ENCODE peak calls at places on chromosomes 4 and X, in six cellular contexts. C, D, G, T, F and Q are unnamed samples.

GRCh38 chr4:87003266-87003665 is 68.5 kb downstream of the AFF1 start:
- DNase-seq in D (no peak), G (no peak), C (no peak), T (no peak), F (no peak), Q (no peak)

GRCh38 chr4:8255698-8256441 is 13.7 kb upstream of the HTRA3 start:
- DNase-seq in D (no peak), G (peak; percentile 87), C (peak; percentile 39), F (no peak), T (no peak), Q (no peak)

GRCh38 chrX:75291611-75292010 is 17.7 kb downstream of the UPRT start:
- DNase-seq in D (no peak), G (no peak), T (no peak), C (no peak), F (no peak), Q (no peak)

GRCh38 chrX:32447640-32448039 is 763.7 kb downstream of the DMD start:
- DNase-seq in F (no peak), D (no peak), C (no peak), G (no peak), T (no peak), Q (no peak)

GRCh38 chr4:6095023-6095817 is 77.0 kb upstream of the C4orf50 start:
- DNase-seq in D (no peak), C (peak; percentile 2), T (peak; percentile 16), G (no peak), F (no peak), Q (no peak)

GRCh38 chr4:157172011-157172410 is 48.5 kb upstream of the GRIA2 start:
- DNase-seq in T (no peak), C (peak; percentile 19), G (no peak), F (no peak), D (no peak), Q (no peak)

GRCh38 chrX:131728295-131729145 is 184.6 kb downstream of the OR13H1 start:
- DNase-seq in D (no peak), G (no peak), C (no peak), T (peak; percentile 78), F (no peak), Q (peak; percentile 54)

GRCh38 chr4:151012836-151013235 is 2.2 kb downstream of the LRBA start:
- DNase-seq in F (no peak), C (peak; percentile 72), T (peak; percentile 59), G (no peak), D (no peak), Q (no peak)

GRCh38 chr4:184757810-184758209 is 23.9 kb upstream of the CENPU start:
- DNase-seq in C (no peak), D (no peak), G (no peak), F (no peak), T (no peak), Q (no peak)

GRCh38 chr4:52234539-52235174 is 183.6 kb downstream of the SPATA18 start:
- DNase-seq in C (peak; percentile 64), F (no peak), D (no peak), G (no peak), T (peak; percentile 41), Q (no peak)

GRCh38 chr4:38067499-38067898 is 107.3 kb downstream of the PTTG2 start:
- DNase-seq in D (no peak), G (no peak), F (no peak), T (no peak), C (no peak), Q (no peak)

GRCh38 chr4:140672366-140672765 is 83.8 kb downstream of the TBC1D9 start:
- DNase-seq in F (no peak), C (no peak), G (no peak), D (no peak), T (no peak), Q (no peak)

GRCh38 chr4:72987741-72988729 is 81.5 kb downstream of the COX18 start:
- DNase-seq in C (no peak), G (no peak), F (no peak), T (no peak), D (no peak), Q (no peak)

GRCh38 chr4:169094656-169095231 is 84.7 kb upstream of the CBR4 start:
- DNase-seq in T (no peak), G (no peak), D (no peak), F (no peak), C (no peak), Q (no peak)

GRCh38 chr4:2647403-2648158 is 108.6 kb downstream of the TNIP2 start:
- DNase-seq in F (peak; percentile 51), C (no peak), G (no peak), D (no peak), T (no peak), Q (peak; percentile 14)

GRCh38 chr4:146855761-146856160 is 89.9 kb downstream of the TTC29 start:
- DNase-seq in C (no peak), F (no peak), T (no peak), D (no peak), G (no peak), Q (no peak)

GRCh38 chr4:38728651-38729141 is 54.1 kb downstream of the TLR10 start:
- DNase-seq in C (peak; percentile 39), T (peak; percentile 26), F (peak; percentile 75), G (no peak), D (no peak), Q (no peak)

GRCh38 chr4:37836838-37837413 is 10.4 kb downstream of the PGM2 start:
- DNase-seq in C (no peak), G (no peak), T (no peak), D (no peak), F (no peak), Q (no peak)

GRCh38 chrX:45750639-45751038 is 550.0 kb upstream of the DIPK2B start:
- DNase-seq in C (peak; percentile 53), G (no peak), T (peak; percentile 74), D (no peak), F (no peak), Q (no peak)

GRCh38 chrX:138748480-138748879 is 37.0 kb upstream of the FGF13 start:
- DNase-seq in D (no peak), T (no peak), G (no peak), C (peak; percentile 32), F (no peak), Q (no peak)

GRCh38 chr4:176778491-176778890 is 14.2 kb downstream of the VEGFC start:
- DNase-seq in F (no peak), T (peak; percentile 39), D (no peak), C (peak; percentile 82), G (no peak), Q (no peak)

GRCh38 chr4:3527914-3528876 is 4.0 kb downstream of the LRPAP1 start:
- DNase-seq in T (no peak), D (no peak), C (no peak), G (no peak), F (peak; percentile 58), Q (no peak)

GRCh38 chrX:130758072-130758471 is 144.9 kb downstream of the ENOX2 start:
- DNase-seq in F (no peak), G (no peak), D (no peak), C (no peak), T (no peak), Q (no peak)

GRCh38 chr4:163395055-163395454 is 51.4 kb downstream of the NPY5R start:
- DNase-seq in F (no peak), T (peak; percentile 9), G (no peak), D (no peak), C (no peak), Q (no peak)

GRCh38 chrX:75155830-75156525 is at the start of gene ABCB7:
- DNase-seq in C (peak; percentile 68), F (peak; percentile 73), D (peak; percentile 38), G (peak; percentile 46), T (peak; percentile 64), Q (no peak)

GRCh38 chrX:4935846-4936245 is 1222.4 kb upstream of the PRKX start:
- DNase-seq in G (peak; percentile 16), D (no peak), F (no peak), C (peak; percentile 26), T (no peak), Q (no peak)

GRCh38 chr4:173418636-173419035 is 19.7 kb upstream of the SCRG1 start:
- DNase-seq in T (no peak), C (peak; percentile 29), F (no peak), G (no peak), D (no peak), Q (no peak)
- TF ChIP-seq CTCF in T (no peak), C (no peak), F (no peak), G (no peak), D (no peak), Q (no peak)

GRCh38 chr4:67126115-67126514 is 419.2 kb downstream of the CENPC start:
- DNase-seq in T (no peak), C (no peak), G (no peak), D (no peak), F (no peak), Q (no peak)

GRCh38 chr4:67122029-67122428 is 423.3 kb downstream of the CENPC start:
- DNase-seq in C (peak; percentile 34), F (no peak), D (no peak), G (no peak), T (peak; percentile 15), Q (no peak)
- TF ChIP-seq CTCF in C (peak; percentile 48), F (no peak), D (no peak), G (no peak), T (peak; percentile 32), Q (no peak)

DNA sequence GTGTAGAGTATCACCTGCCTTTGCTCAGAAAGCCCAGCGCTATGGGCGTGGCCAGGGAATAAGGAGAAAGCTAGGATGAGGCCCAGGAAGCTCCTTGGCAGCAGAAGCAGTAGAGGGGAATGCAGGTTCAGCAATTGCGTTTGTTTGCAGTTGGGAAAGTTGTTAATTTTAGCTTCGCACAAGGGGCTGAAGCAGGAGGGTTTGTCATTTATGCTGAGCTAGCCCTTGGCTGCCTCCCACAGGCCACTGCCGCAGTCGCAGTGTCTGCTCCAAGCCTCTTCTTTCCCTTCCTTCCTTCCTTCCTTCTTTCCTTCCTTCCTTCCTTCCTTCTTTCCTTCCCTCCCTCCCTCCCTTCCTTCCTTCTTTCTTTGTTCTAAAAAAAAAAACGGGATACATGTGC is 21.5 kb downstream of the FRMPD3 start:
- DNase-seq in F (no peak), C (no peak), T (no peak), G (no peak), D (no peak), Q (no peak)
- TF ChIP-seq CTCF in F (no peak), C (no peak), T (no peak), G (no peak), D (no peak), Q (no peak)

GRCh38 chr4:173192375-173193162 is 24.0 kb downstream of the GALNT7 start:
- DNase-seq in G (no peak), F (no peak), D (no peak), C (no peak), T (no peak), Q (no peak)
- TF ChIP-seq CTCF in G (no peak), F (peak; percentile 17), D (peak; percentile 26), C (peak; percentile 16), T (no peak), Q (no peak)

DNA sequence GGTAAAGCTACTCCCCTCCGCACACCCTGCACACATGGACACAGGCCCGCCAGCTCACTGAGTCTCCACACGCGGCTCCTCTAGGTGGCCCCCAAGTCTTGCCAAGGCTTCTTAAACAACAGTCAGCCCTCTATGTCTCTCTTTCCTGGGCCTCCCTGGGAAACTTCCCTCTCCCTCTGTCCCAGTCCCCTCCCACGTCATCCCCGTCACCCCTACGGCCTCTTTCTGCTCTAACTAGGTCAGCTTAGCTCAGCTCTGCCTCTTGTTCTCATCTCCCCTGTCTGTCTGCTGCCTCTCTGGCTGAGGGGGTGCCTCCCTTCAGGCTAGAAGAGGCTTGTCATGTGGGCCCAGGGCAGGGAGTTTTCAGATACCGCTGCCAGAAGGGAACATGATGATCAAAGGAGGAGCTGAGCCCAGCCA is 38.8 kb downstream of the SEPTIN6 start:
- DNase-seq in D (peak; percentile 45), C (peak; percentile 10), G (no peak), T (no peak), F (no peak), Q (no peak)
- TF ChIP-seq CTCF in D (no peak), C (no peak), G (no peak), T (no peak), F (no peak), Q (no peak)